ENCODE peak calls at places on chromosomes 11 and 22, in seven cellular contexts. X is cardiac fibroblast; B is activated naive CD8-positive, alpha-beta T cell treated with anti-CD3 and anti-CD28 coated beads, Interleukin-2, amount 50 U/mL, for 24 hours; E is GM12865; I is iPS DF 6.9; H is stimulated activated CD4-positive, alpha-beta T cell treated with anti-CD3 and anti-CD28 coated beads, TNF-alpha, amount 100 ng/mL, for 1 hour; Z is cerebellar cortex. N is an unnamed sample.
A peak's percentile ranks its signal among the peaks of the same experiment; 100 is the strongest.

GRCh38 chr11:69944146-69944795 is 125.1 kb upstream of the FGF3 start:
- DNase-seq in X (no peak), B (no peak), E (no peak), I (no peak), H (no peak), Z (no peak), N (no peak)

GRCh38 chr11:124623861-124624525 is 1.3 kb downstream of the TBRG1 start:
- DNase-seq in X (no peak), B (no peak), E (no peak), I (no peak), H (no peak), Z (no peak), N (no peak)

GRCh38 chr11:64713031-64713780 is 9.8 kb downstream of the NRXN2 start:
- DNase-seq in X (peak; percentile 54), B (no peak), E (no peak), I (no peak), H (no peak), Z (no peak), N (no peak)

GRCh38 chr22:40535189-40535512 is 101.4 kb downstream of the MRTFA start:
- DNase-seq in X (no peak), B (no peak), E (no peak), I (no peak), H (no peak), Z (no peak), N (no peak)

GRCh38 chr22:36182056-36182455 is 19.6 kb downstream of the APOL4 start:
- DNase-seq in X (peak; percentile 36), B (no peak), E (no peak), I (no peak), H (no peak), Z (no peak), N (no peak)

GRCh38 chr22:41491379-41492100 is 22.6 kb downstream of the ACO2 start:
- DNase-seq in X (peak; percentile 42), B (no peak), E (no peak), I (no peak), H (no peak), Z (no peak), N (no peak)

GRCh38 chr22:35229865-35230264 is 27.4 kb upstream of the HMGXB4 start:
- DNase-seq in X (no peak), B (no peak), E (peak; percentile 12), I (no peak), H (no peak), Z (no peak), N (no peak)

GRCh38 chr11:120128392-120129172 is 9.3 kb downstream of the TRIM29 start:
- DNase-seq in X (peak; percentile 28), B (no peak), E (no peak), I (no peak), H (no peak), Z (peak; percentile 22), N (peak; percentile 85)

GRCh38 chr11:58530236-58530635 is 22.3 kb upstream of the OR5B21 start:
- DNase-seq in X (no peak), B (no peak), E (no peak), I (no peak), H (no peak), Z (no peak), N (no peak)

N was measured in NCI-H226.